ENCODE peak calls at places on chromosomes 6 and 20, in nine cellular contexts. H, A, M, T, S, Z, D, W and K are unnamed samples.

GRCh38 chr6:35050291-35050987 is 90.7 kb downstream of the TCP11 start:
- DNase-seq in A (no peak), T (no peak), S (no peak), H (no peak), D (no peak), Z (no peak), M (no peak), W (no peak), K (no peak)

GRCh38 chr6:44388135-44388487 is 605 bp downstream of the CDC5L start:
- DNase-seq in Z (no peak), S (no peak), H (no peak), T (no peak), W (no peak), M (no peak), A (no peak), D (no peak), K (no peak)

GRCh38 chr6:15511248-15512125 is 151.3 kb downstream of the DTNBP1 start:
- DNase-seq in T (no peak), A (no peak), H (no peak), S (peak; percentile 71), Z (no peak), W (no peak), M (no peak), D (no peak), K (no peak)

GRCh38 chr6:99333068-99333467 is 16.4 kb downstream of the FAXC start:
- DNase-seq in S (no peak), W (no peak), H (no peak), D (no peak), M (no peak), T (no peak), A (no peak), Z (no peak), K (no peak)

GRCh38 chr6:14876778-14877613 is 368.9 kb upstream of the JARID2 start:
- DNase-seq in W (peak; percentile 11), M (no peak), S (peak; percentile 29), D (peak; percentile 94), A (no peak), H (no peak), Z (peak; percentile 73), T (no peak), K (peak; percentile 54)

GRCh38 chr6:170489836-170490235 is 63.3 kb downstream of the PSMB1 start:
- DNase-seq in D (no peak), Z (no peak), T (no peak), H (no peak), S (no peak), W (no peak), A (no peak), M (no peak), K (no peak)

GRCh38 chr6:42335896-42336295 is 115.8 kb downstream of the TRERF1 start:
- DNase-seq in H (no peak), W (no peak), A (no peak), M (no peak), S (no peak), T (no peak), Z (no peak), D (peak; percentile 20), K (no peak)

GRCh38 chr6:87350516-87350915 is 5.9 kb downstream of the C6orf163 start:
- DNase-seq in D (peak; percentile 5), W (no peak), A (no peak), M (no peak), S (no peak), T (no peak), Z (no peak), H (no peak), K (no peak)

GRCh38 chr6:140012146-140012545 is 637.7 kb upstream of the CITED2 start:
- DNase-seq in S (no peak), Z (no peak), D (no peak), T (no peak), W (no peak), A (no peak), H (no peak), M (no peak), K (no peak)

DNA sequence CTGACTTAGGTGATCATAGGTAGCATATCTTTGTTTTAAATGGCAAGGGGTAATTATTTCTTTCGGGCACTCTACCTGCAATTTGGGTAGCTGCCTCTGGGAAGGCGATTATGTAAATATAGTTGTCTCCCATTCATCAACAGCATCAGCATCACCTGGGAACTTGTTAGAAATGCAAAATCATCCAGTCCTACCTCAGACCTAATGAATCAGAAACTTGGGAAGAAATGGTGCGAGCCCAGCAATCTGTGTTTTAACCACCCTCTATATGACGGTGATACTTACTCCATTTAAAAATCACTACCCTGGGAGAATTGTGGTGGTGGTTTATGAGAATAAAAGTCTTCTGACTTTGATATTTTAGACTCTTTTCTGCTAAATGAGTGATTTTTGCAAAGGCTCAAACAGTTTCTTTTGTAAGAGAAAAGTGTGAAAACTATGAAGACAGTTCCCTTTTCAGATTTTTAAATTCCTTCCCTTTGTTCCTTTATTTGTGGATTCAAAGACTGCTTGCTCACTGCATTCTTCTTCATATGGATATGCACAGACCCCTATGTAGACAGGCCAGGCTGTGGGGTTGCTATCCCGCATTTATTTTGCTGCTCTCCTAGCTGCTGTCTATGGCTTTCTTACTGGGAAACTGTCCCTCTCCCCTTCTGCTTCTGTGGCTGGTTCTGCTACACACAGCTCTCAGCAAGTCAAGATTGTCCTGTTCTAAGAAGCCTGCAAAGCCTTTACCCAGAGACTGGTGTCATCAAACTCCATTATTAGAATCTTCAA is 365.3 kb downstream of the RNF144B start:
- DNase-seq in Z (no peak), A (no peak), W (no peak), S (no peak), T (peak; percentile 10), M (no peak), D (no peak), H (no peak), K (no peak)
- TF ChIP-seq CTCF in Z (no peak), A (no peak), W (no peak), S (no peak), T (no peak), M (no peak), D (no peak), H (no peak), K (no peak)

GRCh38 chr6:30727920-30728605 is 7.9 kb downstream of the TUBB start:
- DNase-seq in D (peak; percentile 71), S (no peak), H (no peak), W (peak; percentile 56), A (no peak), M (no peak), T (no peak), Z (peak; percentile 73), K (no peak)
- TF ChIP-seq CTCF in D (peak; percentile 50), S (no peak), H (no peak), W (no peak), A (no peak), M (no peak), T (peak; percentile 23), Z (peak; percentile 54), K (no peak)

DNA sequence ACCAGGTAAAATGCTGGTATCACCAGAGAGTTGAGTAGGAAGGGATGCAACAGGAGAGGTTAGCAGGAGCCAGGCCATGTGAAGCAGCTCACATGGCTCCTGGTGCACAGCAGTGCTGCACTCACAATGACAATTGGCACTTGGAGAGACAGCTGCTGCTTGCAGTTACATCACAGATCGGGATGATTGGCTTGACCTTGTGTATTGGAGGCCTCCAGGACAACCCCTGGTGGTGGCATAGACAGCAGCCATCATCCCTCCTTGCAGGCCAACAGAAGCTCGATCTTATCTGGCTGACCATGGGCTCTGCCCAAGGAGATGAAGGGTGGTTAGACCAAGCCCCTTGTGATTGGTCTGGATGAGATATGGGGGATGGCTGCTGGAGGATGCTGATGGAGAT is 73.0 kb downstream of the EYA2 start:
- DNase-seq in S (no peak), A (no peak), T (no peak), D (no peak), W (no peak), Z (no peak), M (no peak), H (no peak), K (no peak)
- TF ChIP-seq CTCF in S (no peak), A (no peak), T (no peak), D (no peak), W (no peak), Z (no peak), M (no peak), H (no peak), K (no peak)

GRCh38 chr6:11012295-11012754 is 31.8 kb downstream of the ELOVL2 start:
- DNase-seq in S (no peak), A (no peak), M (no peak), D (no peak), T (no peak), H (no peak), W (peak; percentile 29), Z (no peak), K (no peak)

GRCh38 chr6:11013671-11014070 is 30.4 kb downstream of the ELOVL2 start:
- DNase-seq in S (no peak), D (no peak), A (no peak), T (no peak), Z (no peak), W (no peak), H (no peak), M (no peak), K (no peak)

GRCh38 chr6:11009353-11009752 is 34.8 kb downstream of the ELOVL2 start:
- DNase-seq in T (no peak), H (no peak), D (peak; percentile 61), M (no peak), Z (peak; percentile 7), A (no peak), S (no peak), W (peak; percentile 28), K (no peak)

GRCh38 chr6:11012976-11013375 is 31.1 kb downstream of the ELOVL2 start:
- DNase-seq in H (no peak), Z (no peak), A (no peak), W (no peak), M (no peak), D (no peak), T (no peak), S (peak; percentile 12), K (no peak)

DNA sequence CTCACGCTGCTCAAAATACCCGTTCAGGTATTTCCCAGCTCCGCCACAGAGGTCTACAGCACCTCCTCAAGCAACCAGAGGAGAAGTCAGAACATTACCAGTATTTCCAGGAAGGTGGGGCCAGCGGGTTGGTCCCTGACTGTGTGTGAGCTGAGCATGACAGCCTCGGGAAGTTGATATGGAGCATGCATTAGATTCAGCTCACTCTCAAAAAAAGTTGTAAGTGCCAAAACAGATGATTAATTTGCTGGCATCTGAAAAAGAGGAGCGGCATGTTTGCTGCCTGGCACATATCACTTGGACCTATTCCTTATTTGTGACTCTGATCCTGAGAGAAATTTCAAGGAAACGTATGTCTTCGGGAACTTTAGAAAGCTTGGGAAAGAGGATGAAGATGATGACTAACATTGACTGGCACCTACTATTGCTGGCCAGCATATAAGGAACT is 32.3 kb downstream of the ELOVL2 start:
- DNase-seq in T (peak; percentile 28), Z (no peak), H (no peak), W (peak; percentile 80), M (no peak), S (no peak), A (no peak), D (no peak), K (no peak)
- TF ChIP-seq CTCF in T (no peak), Z (no peak), H (no peak), W (no peak), M (no peak), S (no peak), A (no peak), D (no peak), K (no peak)

GRCh38 chr20:50901301-50901700 is 29.9 kb downstream of the ADNP start:
- DNase-seq in D (no peak), S (no peak), M (no peak), Z (no peak), W (no peak), T (no peak), H (no peak), A (no peak), K (no peak)
- TF ChIP-seq CTCF in D (no peak), S (no peak), M (no peak), Z (no peak), W (no peak), T (no peak), H (no peak), A (no peak), K (no peak)